ENCODE peak calls at places on chromosomes 5 and 9, in five cellular contexts. H, K, U, I and F are unnamed samples.

GRCh38 chr9:70835323-70835722 is 286.1 kb downstream of the TRPM3 start:
- DNase-seq in H (no peak), K (no peak), U (no peak), I (no peak), F (no peak)

GRCh38 chr5:127373858-127374491 is 83.4 kb downstream of the MEGF10 start:
- DNase-seq in H (no peak), K (no peak), U (no peak), I (no peak), F (no peak)

GRCh38 chr9:14320272-14321245 is 6.6 kb upstream of the NFIB start:
- DNase-seq in H (peak), K (no peak), U (peak), I (no peak), F (no peak)

GRCh38 chr5:175797521-175798038 is 73.8 kb upstream of the CPLX2 start:
- DNase-seq in H (no peak), K (no peak), U (no peak), I (peak), F (peak)

GRCh38 chr5:160643588-160643987 is 208.4 kb downstream of the ATP10B start:
- DNase-seq in H (no peak), K (no peak), U (no peak), I (no peak), F (no peak)

GRCh38 chr9:69173891-69174644 is at the start of gene TJP2:
- DNase-seq in H (no peak), K (no peak), U (peak), I (peak), F (peak)

GRCh38 chr5:75337366-75338021 is 474 bp downstream of the HMGCR start:
- DNase-seq in H (no peak), K (no peak), U (peak), I (no peak), F (no peak)

GRCh38 chr9:20040991-20041606 is 252.3 kb upstream of the SLC24A2 start:
- DNase-seq in H (no peak), K (no peak), U (no peak), I (no peak), F (no peak)

GRCh38 chr9:129383005-129383414 is 204.9 kb upstream of the IER5L start:
- DNase-seq in H (no peak), K (no peak), U (peak), I (peak), F (no peak)

GRCh38 chr9:125850763-125851162 is 103.6 kb downstream of the PBX3 start:
- DNase-seq in H (no peak), K (no peak), U (no peak), I (no peak), F (no peak)

GRCh38 chr5:147245381-147246055 is 10.7 kb downstream of the STK32A start:
- DNase-seq in H (no peak), K (no peak), U (no peak), I (no peak), F (no peak)

GRCh38 chr9:78320030-78320693 is 23.2 kb downstream of the PSAT1 start:
- DNase-seq in H (no peak), K (no peak), U (no peak), I (no peak), F (no peak)

GRCh38 chr5:1704266-1704665 is 95.4 kb downstream of the MRPL36 start:
- DNase-seq in H (no peak), K (no peak), U (no peak), I (no peak), F (no peak)

GRCh38 chr5:78569441-78569840 is 79.1 kb downstream of the LHFPL2 start:
- DNase-seq in H (no peak), K (no peak), U (no peak), I (peak), F (no peak)

GRCh38 chr9:76657265-76657664 is 107.0 kb upstream of the PCA3 start:
- DNase-seq in H (no peak), K (no peak), U (no peak), I (no peak), F (no peak)

GRCh38 chr5:34656001-34656699 is at the start of gene RAI14:
- DNase-seq in H (no peak), K (no peak), U (peak), I (peak), F (peak)

GRCh38 chr5:131272365-131273123 is 8.7 kb downstream of the CDC42SE2 start:
- DNase-seq in H (no peak), K (no peak), U (no peak), I (no peak), F (no peak)

GRCh38 chr5:135645336-135645735 is 66.5 kb upstream of the CXCL14 start:
- DNase-seq in H (no peak), K (no peak), U (no peak), I (no peak), F (no peak)

GRCh38 chr9:17795708-17796107 is 216.8 kb downstream of the SH3GL2 start:
- DNase-seq in H (no peak), K (no peak), U (no peak), I (no peak), F (no peak)

GRCh38 chr5:54803381-54804025 is 181.9 kb downstream of the ESM1 start:
- DNase-seq in H (no peak), K (no peak), U (no peak), I (no peak), F (no peak)

GRCh38 chr9:17063535-17064135 is 71.2 kb upstream of the CNTLN start:
- DNase-seq in H (no peak), K (peak), U (peak), I (peak), F (peak)

GRCh38 chr9:35211854-35212253 is 50.0 kb downstream of the UNC13B start:
- DNase-seq in H (no peak), K (no peak), U (no peak), I (no peak), F (no peak)

GRCh38 chr5:34749431-34749872 is 89.5 kb upstream of the TTC23L start:
- DNase-seq in H (no peak), K (no peak), U (no peak), I (no peak), F (no peak)

GRCh38 chr5:129245489-129245888 is 150.9 kb downstream of the ISOC1 start:
- DNase-seq in H (no peak), K (no peak), U (no peak), I (no peak), F (no peak)

GRCh38 chr5:81023261-81024015 is 63.3 kb downstream of the RASGRF2 start:
- DNase-seq in H (no peak), K (no peak), U (no peak), I (no peak), F (no peak)

GRCh38 chr5:157584628-157585027 is 9.1 kb upstream of the ADAM19 start:
- DNase-seq in H (no peak), K (no peak), U (no peak), I (no peak), F (no peak)

GRCh38 chr9:6644346-6645152 is 980 bp downstream of the GLDC start:
- DNase-seq in H (no peak), K (no peak), U (no peak), I (no peak), F (no peak)